ENCODE peak calls at places on chromosomes 12 and 14, in eight cellular contexts. C, G, W, T, A, M, L and O are unnamed samples.

GRCh38 chr14:98926802-98927201 is 345.2 kb downstream of the BCL11B start:
- DNase-seq in C (no peak), G (no peak), W (no peak), T (no peak), A (no peak), M (no peak), L (no peak), O (no peak)

GRCh38 chr12:19095869-19096480 is 33.6 kb upstream of the PLEKHA5 start:
- DNase-seq in C (no peak), G (no peak), W (no peak), T (no peak), A (no peak), M (peak; percentile 40), L (no peak), O (no peak)

GRCh38 chr12:34287986-34288962 is 266.0 kb downstream of the ALG10 start:
- DNase-seq in C (no peak), G (no peak), W (peak; percentile 2), T (no peak), A (no peak), M (no peak), L (peak; percentile 6), O (no peak)

GRCh38 chr12:25717552-25717951 is 164.5 kb upstream of the LMNTD1 start:
- DNase-seq in C (no peak), G (no peak), W (no peak), T (no peak), A (no peak), M (no peak), L (no peak), O (no peak)

GRCh38 chr12:2561367-2561766 is 233.4 kb upstream of the FKBP4 start:
- DNase-seq in C (no peak), G (no peak), W (no peak), T (no peak), A (no peak), M (no peak), L (no peak), O (no peak)

GRCh38 chr12:108643941-108644742 is 10.4 kb upstream of the SELPLG start:
- DNase-seq in C (no peak), G (no peak), W (no peak), T (peak; percentile 58), A (no peak), M (no peak), L (no peak), O (no peak)

GRCh38 chr12:55372521-55372920 is 9.7 kb downstream of the OR6C75 start:
- DNase-seq in C (no peak), G (no peak), W (no peak), T (no peak), A (no peak), M (no peak), L (no peak), O (no peak)

GRCh38 chr12:93098077-93098476 is 169.0 kb upstream of the EEA1 start:
- DNase-seq in C (no peak), G (peak; percentile 79), W (peak; percentile 30), T (no peak), A (no peak), M (peak; percentile 37), L (peak; percentile 33), O (no peak)

GRCh38 chr14:87254331-87254730 is 738.7 kb downstream of the GALC start:
- DNase-seq in C (no peak), G (no peak), W (no peak), T (no peak), A (no peak), M (no peak), L (no peak), O (no peak)

GRCh38 chr12:120314220-120314619 is 12.1 kb downstream of the SIRT4 start:
- DNase-seq in C (no peak), G (peak; percentile 64), W (no peak), T (peak; percentile 42), A (no peak), M (peak; percentile 7), L (no peak), O (no peak)

GRCh38 chr14:52949711-52950409 is 990 bp downstream of the FERMT2 start:
- DNase-seq in C (no peak), G (peak; percentile 65), W (no peak), T (peak; percentile 51), A (no peak), M (peak; percentile 43), L (peak; percentile 31), O (no peak)

GRCh38 chr12:67042697-67043131 is 226.4 kb upstream of the CAND1 start:
- DNase-seq in C (no peak), G (peak; percentile 5), W (no peak), T (peak; percentile 26), A (no peak), M (peak; percentile 47), L (no peak), O (no peak)

GRCh38 chr12:62799126-62799736 is 135.7 kb downstream of the PPM1H start:
- DNase-seq in C (no peak), G (peak; percentile 88), W (no peak), T (peak; percentile 60), A (no peak), M (peak; percentile 76), L (no peak), O (peak; percentile 78)

GRCh38 chr14:86654558-86655184 is 1124.7 kb downstream of the FLRT2 start:
- DNase-seq in C (no peak), G (peak; percentile 86), W (peak; percentile 23), T (peak; percentile 7), A (no peak), M (peak; percentile 27), L (peak; percentile 33), O (peak; percentile 7)

GRCh38 chr14:55416866-55417265 is 5.2 kb upstream of the ATG14 start:
- DNase-seq in C (no peak), G (peak; percentile 71), W (no peak), T (no peak), A (no peak), M (no peak), L (no peak), O (no peak)

GRCh38 chr12:10283028-10283427 is 24.6 kb upstream of the KLRD1 start:
- DNase-seq in C (no peak), G (no peak), W (no peak), T (no peak), A (no peak), M (no peak), L (no peak), O (no peak)

GRCh38 chr12:9118161-9118560 is 2.4 kb upstream of the A2M start:
- DNase-seq in C (no peak), G (no peak), W (no peak), T (no peak), A (no peak), M (no peak), L (no peak), O (no peak)

DNA sequence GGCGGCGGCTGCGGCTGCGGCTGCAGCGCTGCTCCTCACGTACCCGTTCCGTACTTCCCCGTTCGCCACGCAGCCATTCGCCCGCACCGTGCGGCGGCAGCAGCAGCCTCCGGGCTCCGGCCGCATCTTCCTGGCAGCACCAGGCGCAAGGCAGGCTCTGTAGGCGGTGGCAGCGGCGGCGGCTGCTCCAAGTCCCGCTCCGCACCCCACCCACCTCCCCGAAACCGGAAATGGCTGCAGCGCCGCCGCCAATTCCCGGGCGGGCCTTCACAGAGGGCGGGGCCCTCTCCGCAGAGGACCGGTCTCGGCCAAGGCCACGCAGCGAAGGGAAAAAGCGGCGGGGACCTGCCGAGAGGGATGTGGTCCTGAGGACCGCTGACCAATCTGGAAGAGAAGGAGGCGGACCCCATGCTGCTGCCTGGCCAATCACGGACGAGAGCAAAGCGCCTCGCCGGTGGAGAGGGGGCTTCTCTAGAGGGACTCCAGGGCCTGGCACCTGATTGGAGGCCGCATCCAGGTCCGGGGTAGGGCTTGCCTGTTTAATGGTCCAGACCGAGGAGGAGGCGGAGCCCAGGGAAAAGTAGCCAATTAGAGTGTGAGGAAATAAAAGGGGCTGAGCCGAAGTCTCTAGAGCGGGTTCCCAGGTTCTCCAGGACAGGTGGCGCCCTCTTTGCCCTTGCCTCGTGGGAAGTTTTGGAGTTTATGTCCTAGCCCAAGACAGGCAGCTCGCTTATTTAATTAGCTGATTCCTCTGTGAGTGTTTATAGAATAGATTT is at the start of gene SPTLC2:
- DNase-seq in C (peak; percentile 98), G (peak; percentile 100), W (peak; percentile 98), T (peak; percentile 100), A (peak; percentile 98), M (peak; percentile 100), L (peak; percentile 93), O (peak; percentile 98)
- TF ChIP-seq CTCF in C (no peak), G (peak; percentile 15), W (peak; percentile 4), T (peak; percentile 10), A (no peak), M (peak; percentile 10), L (no peak), O (peak; percentile 21)

GRCh38 chr12:111271674-111272418 is 97.0 kb downstream of the PHETA1 start:
- DNase-seq in C (no peak), G (peak; percentile 25), W (no peak), T (no peak), A (no peak), M (no peak), L (no peak), O (no peak)
- TF ChIP-seq CTCF in C (peak; percentile 59), G (peak; percentile 62), W (peak; percentile 33), T (peak; percentile 47), A (no peak), M (peak; percentile 52), L (no peak), O (peak; percentile 30)

DNA sequence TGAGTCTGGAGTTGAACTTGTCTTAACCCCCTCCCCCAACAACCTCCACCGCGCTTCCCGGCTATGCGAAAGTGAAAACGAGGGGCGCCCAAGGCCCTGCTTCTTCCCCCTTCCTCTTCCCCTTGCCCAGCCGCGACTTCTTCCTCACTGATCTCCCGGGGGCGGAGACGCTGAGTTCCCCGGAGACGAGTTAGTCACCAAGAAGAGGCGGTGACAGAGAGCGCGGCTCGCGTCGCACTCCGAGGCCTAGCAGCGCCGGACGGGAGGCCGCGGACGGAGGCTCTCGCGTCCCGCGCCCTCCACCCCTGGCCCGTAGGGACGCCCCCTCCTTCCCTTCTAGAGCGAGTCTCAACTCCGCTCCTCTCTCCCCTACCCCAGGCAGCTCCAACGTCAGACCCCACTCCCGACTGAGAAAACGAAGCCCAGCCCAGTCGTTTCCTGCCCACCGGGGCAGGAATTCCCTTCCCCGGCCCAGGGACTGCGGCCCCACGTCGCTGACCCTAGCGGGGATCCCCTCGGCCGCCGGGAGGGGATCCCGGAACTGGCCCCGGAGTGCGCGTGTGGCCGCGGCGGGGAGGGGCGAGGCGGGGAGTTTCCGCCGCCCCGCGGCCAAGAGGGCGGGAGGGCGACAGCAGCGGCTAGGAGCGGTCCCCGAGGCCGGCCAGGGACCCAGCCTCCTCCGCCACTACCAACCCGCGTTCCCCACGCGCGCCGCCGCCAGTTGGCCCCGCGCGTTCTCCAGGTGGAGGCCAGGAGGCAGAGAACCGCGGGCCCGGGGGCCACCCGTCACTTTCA is 1.4 kb downstream of the BAZ1A start:
- DNase-seq in C (peak; percentile 79), G (peak; percentile 95), W (peak; percentile 86), T (peak; percentile 29), A (peak; percentile 78), M (no peak), L (peak; percentile 62), O (peak; percentile 85)
- TF ChIP-seq CTCF in C (no peak), G (no peak), W (no peak), T (no peak), A (no peak), M (no peak), L (no peak), O (no peak)

GRCh38 chr14:20976291-20976690 is 13.5 kb upstream of the METTL17 start:
- DNase-seq in C (no peak), G (no peak), W (no peak), T (no peak), A (no peak), M (no peak), L (no peak), O (no peak)
- TF ChIP-seq CTCF in C (no peak), G (no peak), W (no peak), T (no peak), A (no peak), M (no peak), L (no peak), O (no peak)

GRCh38 chr12:112929715-112930114 is 8.6 kb upstream of the OAS3 start:
- DNase-seq in C (no peak), G (no peak), W (no peak), T (no peak), A (no peak), M (no peak), L (no peak), O (no peak)
- TF ChIP-seq CTCF in C (no peak), G (no peak), W (no peak), T (no peak), A (no peak), M (no peak), L (no peak), O (no peak)